ENCODE peak calls at places on chromosomes 5 and 9, in eight cellular contexts. H is uterus; J is mammary epithelial cell; E is fibroblast of lung; U is RWPE1; X is CD8-positive, alpha-beta T cell; W is right atrium auricular region; S is endothelial cell of umbilical vein. G is an unnamed sample.

GRCh38 chr5:152051499-152052454 is 127.1 kb upstream of the GLRA1 start:
- DNase-seq in H (no peak), J (no peak), E (no peak), U (no peak), X (no peak), W (no peak), S (no peak), G (no peak)

GRCh38 chr5:14742427-14743010 is 78.0 kb downstream of the OTULIN start:
- DNase-seq in H (no peak), J (no peak), E (no peak), U (no peak), X (no peak), W (no peak), S (no peak), G (no peak)

GRCh38 chr9:93958875-93959682 is 3.9 kb upstream of the BARX1 start:
- DNase-seq in H (no peak), J (no peak), E (peak; percentile 34), U (no peak), X (no peak), W (no peak), S (peak; percentile 7), G (peak; percentile 28)

GRCh38 chr9:37026936-37027581 is 7.0 kb downstream of the PAX5 start:
- DNase-seq in H (no peak), J (no peak), E (no peak), U (no peak), X (no peak), W (no peak), S (no peak), G (no peak)

GRCh38 chr5:1465117-1465516 is 19.9 kb upstream of the SLC6A3 start:
- DNase-seq in H (no peak), J (no peak), E (no peak), U (no peak), X (no peak), W (no peak), S (no peak), G (no peak)

GRCh38 chr5:139863855-139864558 is 68.4 kb downstream of the PSD2 start:
- DNase-seq in H (peak; percentile 71), J (peak; percentile 12), E (peak; percentile 59), U (peak; percentile 84), X (peak; percentile 54), W (peak; percentile 80), S (peak; percentile 57), G (peak; percentile 74)

GRCh38 chr5:125440905-125441304 is 694.5 kb upstream of the ZNF608 start:
- DNase-seq in H (no peak), J (no peak), E (no peak), U (no peak), X (no peak), W (no peak), S (no peak), G (no peak)

GRCh38 chr5:151034422-151035379 is 14.3 kb downstream of the GPX3 start:
- DNase-seq in H (no peak), J (peak; percentile 68), E (no peak), U (no peak), X (no peak), W (no peak), S (no peak), G (no peak)

GRCh38 chr5:52798952-52799351 is 11.2 kb downstream of the ITGA1 start:
- DNase-seq in H (no peak), J (no peak), E (no peak), U (no peak), X (no peak), W (no peak), S (no peak), G (no peak)

GRCh38 chr9:100466171-100466827 is 6.7 kb upstream of the TMEFF1 start:
- DNase-seq in H (no peak), J (no peak), E (peak; percentile 19), U (no peak), X (no peak), W (no peak), S (no peak), G (no peak)

GRCh38 chr5:109585012-109585599 is 104.6 kb upstream of the MAN2A1 start:
- DNase-seq in H (no peak), J (peak; percentile 5), E (peak; percentile 11), U (no peak), X (no peak), W (no peak), S (peak; percentile 20), G (no peak)

GRCh38 chr5:138448481-138449398 is 9.9 kb downstream of the REEP2 start:
- DNase-seq in H (no peak), J (no peak), E (peak; percentile 39), U (no peak), X (no peak), W (no peak), S (no peak), G (no peak)

GRCh38 chr5:176521699-176522263 is 15.4 kb downstream of the RNF44 start:
- DNase-seq in H (no peak), J (no peak), E (no peak), U (no peak), X (no peak), W (no peak), S (no peak), G (no peak)

GRCh38 chr9:87198716-87199115 is 251.4 kb upstream of the GAS1 start:
- DNase-seq in H (no peak), J (peak; percentile 60), E (no peak), U (no peak), X (no peak), W (no peak), S (no peak), G (no peak)

GRCh38 chr9:131969469-131969989 is 110.1 kb downstream of the MED27 start:
- DNase-seq in H (no peak), J (no peak), E (no peak), U (no peak), X (no peak), W (no peak), S (no peak), G (no peak)

GRCh38 chr9:136418182-136419091 is 8.0 kb downstream of the PMPCA start:
- DNase-seq in H (no peak), J (no peak), E (no peak), U (no peak), X (peak; percentile 8), W (no peak), S (no peak), G (no peak)
- H3K27ac ChIP-seq in H (no peak overlapping the region), J (no peak overlapping the region), E (no peak overlapping the region), U (peak overlapping the region; percentile 2), X (no peak overlapping the region), W (no peak overlapping the region), S (no peak overlapping the region), G (no peak overlapping the region)

DNA sequence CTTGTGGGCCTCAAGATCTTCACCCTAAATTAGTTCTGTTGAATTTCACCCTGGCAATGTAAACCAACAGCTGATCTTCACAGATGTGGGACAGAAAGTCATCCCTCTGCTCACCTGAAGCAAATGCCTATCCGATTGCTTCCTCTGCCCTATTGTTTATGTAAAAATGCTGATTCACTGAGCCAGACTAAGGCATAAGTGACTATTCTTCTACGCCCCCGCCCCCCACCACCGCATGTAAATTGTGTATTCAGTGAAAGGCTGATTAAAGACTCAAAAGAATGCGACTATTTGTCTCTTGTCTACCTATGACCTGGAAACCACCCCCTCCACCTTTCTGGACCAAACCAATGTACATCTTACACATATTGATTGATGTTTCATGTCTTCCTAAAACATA is 129.6 kb upstream of the BOD1 start:
- DNase-seq in H (no peak), J (peak; percentile 71), E (no peak), U (no peak), X (no peak), W (no peak), S (no peak), G (no peak)
- H3K27ac ChIP-seq in H (no peak overlapping the region), J (no peak overlapping the region), E (no peak overlapping the region), U (no peak overlapping the region), X (no peak overlapping the region), W (no peak overlapping the region), S (no peak overlapping the region), G (no peak overlapping the region)

GRCh38 chr5:135086326-135086725 is 52.3 kb upstream of the PITX1 start:
- DNase-seq in H (no peak), J (no peak), E (no peak), U (no peak), X (no peak), W (no peak), S (no peak), G (no peak)

GRCh38 chr5:135089912-135090311 is 55.9 kb upstream of the PITX1 start:
- DNase-seq in H (no peak), J (no peak), E (no peak), U (no peak), X (no peak), W (no peak), S (no peak), G (no peak)

GRCh38 chr5:135085133-135085935 is 51.3 kb upstream of the PITX1 start:
- DNase-seq in H (no peak), J (peak; percentile 32), E (no peak), U (peak; percentile 84), X (no peak), W (no peak), S (no peak), G (no peak)

GRCh38 chr5:135087950-135088349 is 53.9 kb upstream of the PITX1 start:
- DNase-seq in H (no peak), J (no peak), E (no peak), U (no peak), X (no peak), W (no peak), S (no peak), G (no peak)

DNA sequence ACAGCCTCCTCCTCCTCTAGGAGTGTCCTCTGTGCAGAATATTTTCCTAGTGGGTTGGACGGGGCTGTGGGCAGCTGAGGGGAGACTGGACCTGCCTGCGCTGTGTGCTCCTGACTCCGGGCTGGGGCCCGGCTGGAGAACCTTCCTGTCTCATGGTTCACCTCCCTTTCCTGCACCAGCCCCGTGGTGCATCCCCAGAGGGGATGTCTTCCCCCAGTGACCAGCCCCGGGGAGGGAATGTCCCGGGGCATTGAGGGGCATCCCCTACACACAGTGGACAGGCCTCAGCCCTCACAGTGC is 51.9 kb upstream of the PITX1 start:
- DNase-seq in H (no peak), J (no peak), E (no peak), U (no peak), X (no peak), W (no peak), S (no peak), G (no peak)
- H3K27ac ChIP-seq in H (no peak overlapping the region), J (no peak overlapping the region), E (no peak overlapping the region), U (peak overlapping the region; percentile 68), X (no peak overlapping the region), W (no peak overlapping the region), S (no peak overlapping the region), G (no peak overlapping the region)

DNA sequence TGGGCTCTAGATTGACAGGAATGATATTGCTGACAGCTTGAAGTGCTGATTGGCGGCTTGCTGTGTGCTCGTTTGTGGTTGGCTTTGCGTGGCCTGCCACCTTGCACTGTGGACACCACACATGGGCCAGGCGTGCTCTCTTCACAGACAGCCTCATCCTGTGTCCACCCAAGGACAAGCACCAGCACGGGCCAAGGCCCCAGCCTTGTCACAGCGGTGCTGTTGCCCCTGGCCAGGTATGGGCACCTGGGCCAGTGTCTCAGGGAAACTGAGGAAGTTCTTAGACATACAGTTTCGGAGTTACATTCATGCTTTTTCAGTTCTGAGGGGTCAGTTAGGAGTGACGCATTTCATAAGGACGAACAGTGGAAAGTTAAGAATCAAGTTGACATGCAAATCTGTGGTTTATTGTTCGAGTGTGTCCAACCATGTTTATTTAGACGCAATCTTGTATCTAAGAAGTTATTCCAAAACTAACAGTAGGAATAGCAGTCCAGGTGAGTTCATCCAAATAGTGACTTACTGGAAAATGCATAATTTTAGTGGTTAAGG is 125.9 kb downstream of the EHMT1 start:
- DNase-seq in H (no peak), J (no peak), E (no peak), U (no peak), X (no peak), W (no peak), S (no peak), G (no peak)
- H3K27ac ChIP-seq in H (no peak overlapping the region), J (no peak overlapping the region), E (no peak overlapping the region), U (no peak overlapping the region), X (no peak overlapping the region), W (no peak overlapping the region), S (no peak overlapping the region), G (no peak overlapping the region)

G was measured in ovary.